ENCODE peak calls at places on chromosomes 2 and 18, in six cellular contexts. One of them, this sample, is unnamed.

GRCh38 chr2:100321881-100322820 is at the start of gene LONRF2:
- DNase-seq in thyroid gland: peak
- DNase-seq in fibroblast of lung: peak
- DNase-seq in Panc1: no peak
- DNase-seq in breast epithelium: peak
- DNase-seq in cardiac muscle cell: peak
- DNase-seq in this sample: peak

GRCh38 chr18:25262920-25263319 is 89.0 kb downstream of the ZNF521 start:
- DNase-seq in breast epithelium: no peak
- DNase-seq in thyroid gland: no peak
- DNase-seq in fibroblast of lung: peak
- DNase-seq in cardiac muscle cell: no peak
- DNase-seq in Panc1: no peak
- DNase-seq in this sample: peak

GRCh38 chr2:36287363-36288275 is 68.0 kb upstream of the CRIM1 start:
- DNase-seq in cardiac muscle cell: peak
- DNase-seq in breast epithelium: no peak
- DNase-seq in fibroblast of lung: peak
- DNase-seq in Panc1: no peak
- DNase-seq in thyroid gland: no peak
- DNase-seq in this sample: peak

GRCh38 chr2:216698895-216699294 is 3.5 kb upstream of the IGFBP5 start:
- DNase-seq in fibroblast of lung: peak
- DNase-seq in breast epithelium: no peak
- DNase-seq in thyroid gland: no peak
- DNase-seq in cardiac muscle cell: peak
- DNase-seq in Panc1: peak
- DNase-seq in this sample: no peak

GRCh38 chr18:51621103-51621969 is 423.9 kb upstream of the MEX3C start:
- DNase-seq in breast epithelium: peak
- DNase-seq in thyroid gland: peak
- DNase-seq in cardiac muscle cell: peak
- DNase-seq in Panc1: peak
- DNase-seq in fibroblast of lung: peak
- DNase-seq in this sample: peak

GRCh38 chr2:149223472-149224062 is 106.8 kb upstream of the LYPD6 start:
- DNase-seq in fibroblast of lung: no peak
- DNase-seq in breast epithelium: no peak
- DNase-seq in Panc1: no peak
- DNase-seq in thyroid gland: no peak
- DNase-seq in cardiac muscle cell: no peak
- DNase-seq in this sample: no peak

GRCh38 chr18:42268793-42269192 is 313.8 kb downstream of the PIK3C3 start:
- DNase-seq in cardiac muscle cell: no peak
- DNase-seq in breast epithelium: no peak
- DNase-seq in fibroblast of lung: peak
- DNase-seq in Panc1: no peak
- DNase-seq in thyroid gland: no peak
- DNase-seq in this sample: no peak

GRCh38 chr2:2703792-2704191 is 372.7 kb upstream of the MYT1L start:
- DNase-seq in cardiac muscle cell: no peak
- DNase-seq in thyroid gland: no peak
- DNase-seq in fibroblast of lung: no peak
- DNase-seq in Panc1: no peak
- DNase-seq in breast epithelium: no peak
- DNase-seq in this sample: no peak

GRCh38 chr2:207473203-207473865 is 56.4 kb upstream of the CREB1 start:
- DNase-seq in thyroid gland: peak
- DNase-seq in Panc1: no peak
- DNase-seq in fibroblast of lung: peak
- DNase-seq in breast epithelium: no peak
- DNase-seq in cardiac muscle cell: peak
- DNase-seq in this sample: peak

GRCh38 chr2:15177103-15177502 is 384.0 kb downstream of the NBAS start:
- DNase-seq in cardiac muscle cell: peak
- DNase-seq in thyroid gland: no peak
- DNase-seq in Panc1: no peak
- DNase-seq in fibroblast of lung: peak
- DNase-seq in breast epithelium: no peak
- DNase-seq in this sample: peak

GRCh38 chr2:201809633-201810032 is 3.3 kb downstream of the CDK15 start:
- DNase-seq in Panc1: no peak
- DNase-seq in thyroid gland: no peak
- DNase-seq in breast epithelium: no peak
- DNase-seq in cardiac muscle cell: no peak
- DNase-seq in fibroblast of lung: no peak
- DNase-seq in this sample: no peak

GRCh38 chr2:201810592-201810991 is 4.3 kb downstream of the CDK15 start:
- DNase-seq in cardiac muscle cell: no peak
- DNase-seq in Panc1: no peak
- DNase-seq in thyroid gland: no peak
- DNase-seq in fibroblast of lung: no peak
- DNase-seq in breast epithelium: no peak
- DNase-seq in this sample: no peak

GRCh38 chr2:201807452-201807980 is 1.2 kb downstream of the CDK15 start:
- DNase-seq in fibroblast of lung: peak
- DNase-seq in thyroid gland: peak
- DNase-seq in Panc1: no peak
- DNase-seq in cardiac muscle cell: peak
- DNase-seq in breast epithelium: no peak
- DNase-seq in this sample: peak

GRCh38 chr2:201808070-201808469 is 1.7 kb downstream of the CDK15 start:
- DNase-seq in thyroid gland: no peak
- DNase-seq in fibroblast of lung: no peak
- DNase-seq in Panc1: no peak
- DNase-seq in cardiac muscle cell: no peak
- DNase-seq in breast epithelium: no peak
- DNase-seq in this sample: no peak

DNA sequence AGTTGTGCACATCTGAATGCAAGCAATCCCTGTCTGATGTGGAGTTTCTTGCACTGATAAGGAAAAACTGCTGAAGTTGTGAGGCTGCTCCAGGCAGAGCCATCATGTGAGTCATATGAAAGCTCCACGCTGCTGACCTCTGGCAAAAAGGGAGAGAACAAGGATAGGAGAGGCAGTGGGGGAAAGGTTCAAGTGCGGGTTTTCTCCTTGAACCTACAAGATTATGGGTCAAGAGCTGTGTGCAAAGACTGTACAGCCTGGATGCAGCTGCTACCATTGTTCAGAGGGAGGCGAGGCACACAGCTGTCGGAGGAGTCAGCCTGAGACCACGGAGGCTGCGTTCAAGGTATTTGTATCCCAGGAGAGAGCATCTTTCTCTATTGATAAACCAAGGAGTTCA is at the start of gene CDK15:
- DNase-seq in cardiac muscle cell: peak
- DNase-seq in thyroid gland: no peak
- DNase-seq in Panc1: no peak
- DNase-seq in fibroblast of lung: peak
- DNase-seq in breast epithelium: no peak
- DNase-seq in this sample: peak
- H3K4me3 ChIP-seq in cardiac muscle cell: no peak
- H3K4me3 ChIP-seq in thyroid gland: no peak
- H3K4me3 ChIP-seq in Panc1: no peak
- H3K4me3 ChIP-seq in fibroblast of lung: peak
- H3K4me3 ChIP-seq in breast epithelium: peak
- H3K4me3 ChIP-seq in this sample: peak

GRCh38 chr2:199596549-199596948 is 138.8 kb upstream of the SATB2 start:
- DNase-seq in fibroblast of lung: no peak
- DNase-seq in breast epithelium: no peak
- DNase-seq in cardiac muscle cell: peak
- DNase-seq in Panc1: peak
- DNase-seq in thyroid gland: no peak
- DNase-seq in this sample: peak
- TF ChIP-seq CTCF in fibroblast of lung: peak
- TF ChIP-seq CTCF in breast epithelium: no peak
- TF ChIP-seq CTCF in cardiac muscle cell: peak
- TF ChIP-seq CTCF in Panc1: peak
- TF ChIP-seq CTCF in thyroid gland: no peak
- TF ChIP-seq CTCF in this sample: peak

GRCh38 chr2:172279214-172279613 is 148.2 kb upstream of the ITGA6 start:
- DNase-seq in fibroblast of lung: no peak
- DNase-seq in Panc1: no peak
- DNase-seq in cardiac muscle cell: no peak
- DNase-seq in thyroid gland: no peak
- DNase-seq in breast epithelium: no peak
- DNase-seq in this sample: no peak
- H3K4me3 ChIP-seq in fibroblast of lung: no peak
- H3K4me3 ChIP-seq in Panc1: no peak
- H3K4me3 ChIP-seq in cardiac muscle cell: no peak
- H3K4me3 ChIP-seq in thyroid gland: no peak
- H3K4me3 ChIP-seq in breast epithelium: no peak
- H3K4me3 ChIP-seq in this sample: no peak

GRCh38 chr2:235981629-235982028 is 186.6 kb downstream of the GBX2 start:
- DNase-seq in Panc1: no peak
- DNase-seq in breast epithelium: no peak
- DNase-seq in cardiac muscle cell: no peak
- DNase-seq in thyroid gland: no peak
- DNase-seq in fibroblast of lung: no peak
- DNase-seq in this sample: no peak
- TF ChIP-seq CTCF in Panc1: no peak
- TF ChIP-seq CTCF in breast epithelium: no peak
- TF ChIP-seq CTCF in cardiac muscle cell: no peak
- TF ChIP-seq CTCF in thyroid gland: no peak
- TF ChIP-seq CTCF in fibroblast of lung: no peak
- TF ChIP-seq CTCF in this sample: no peak

GRCh38 chr18:5556317-5556974 is 12.6 kb upstream of the EPB41L3 start:
- DNase-seq in breast epithelium: no peak
- DNase-seq in Panc1: no peak
- DNase-seq in fibroblast of lung: peak
- DNase-seq in thyroid gland: no peak
- DNase-seq in cardiac muscle cell: peak
- DNase-seq in this sample: no peak
- H3K4me3 ChIP-seq in breast epithelium: no peak
- H3K4me3 ChIP-seq in Panc1: no peak
- H3K4me3 ChIP-seq in fibroblast of lung: no peak
- H3K4me3 ChIP-seq in thyroid gland: no peak
- H3K4me3 ChIP-seq in cardiac muscle cell: no peak
- H3K4me3 ChIP-seq in this sample: no peak

DNA sequence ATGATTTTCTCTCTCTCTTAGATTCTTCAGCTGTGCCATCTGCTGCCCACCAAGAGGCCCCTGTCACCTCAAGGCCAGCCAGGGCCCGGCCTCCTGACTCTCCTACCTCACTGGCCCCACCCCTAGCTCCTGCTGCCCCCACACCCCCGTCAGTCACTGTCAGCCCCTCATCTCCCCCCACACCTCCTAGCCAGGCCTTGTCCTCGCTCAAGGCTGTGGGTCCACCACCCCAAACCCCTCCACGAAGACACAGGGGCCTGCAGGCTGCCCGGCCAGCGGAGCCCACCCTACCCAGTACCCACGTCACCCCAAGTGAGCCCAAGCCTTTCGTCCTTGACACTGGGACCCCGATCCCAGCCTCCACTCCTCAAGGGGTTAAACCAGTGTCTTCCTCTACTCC is 9.4 kb upstream of the GMPPA start:
- DNase-seq in thyroid gland: no peak
- DNase-seq in Panc1: no peak
- DNase-seq in breast epithelium: no peak
- DNase-seq in fibroblast of lung: no peak
- DNase-seq in cardiac muscle cell: no peak
- DNase-seq in this sample: no peak
- TF ChIP-seq CTCF in thyroid gland: no peak
- TF ChIP-seq CTCF in Panc1: no peak
- TF ChIP-seq CTCF in breast epithelium: no peak
- TF ChIP-seq CTCF in fibroblast of lung: no peak
- TF ChIP-seq CTCF in cardiac muscle cell: no peak
- TF ChIP-seq CTCF in this sample: no peak

GRCh38 chr2:9380702-9381628 is 42.4 kb downstream of the ITGB1BP1 start:
- DNase-seq in thyroid gland: no peak
- DNase-seq in Panc1: peak
- DNase-seq in cardiac muscle cell: peak
- DNase-seq in fibroblast of lung: peak
- DNase-seq in breast epithelium: no peak
- DNase-seq in this sample: peak
- H3K4me3 ChIP-seq in thyroid gland: no peak
- H3K4me3 ChIP-seq in Panc1: peak
- H3K4me3 ChIP-seq in cardiac muscle cell: no peak
- H3K4me3 ChIP-seq in fibroblast of lung: no peak
- H3K4me3 ChIP-seq in breast epithelium: no peak
- H3K4me3 ChIP-seq in this sample: no peak

GRCh38 chr2:231223001-231223375 is 24.6 kb downstream of the ARMC9 start:
- DNase-seq in Panc1: no peak
- DNase-seq in cardiac muscle cell: no peak
- DNase-seq in breast epithelium: no peak
- DNase-seq in fibroblast of lung: no peak
- DNase-seq in thyroid gland: no peak
- DNase-seq in this sample: no peak
- TF ChIP-seq CTCF in Panc1: no peak
- TF ChIP-seq CTCF in cardiac muscle cell: no peak
- TF ChIP-seq CTCF in breast epithelium: no peak
- TF ChIP-seq CTCF in fibroblast of lung: no peak
- TF ChIP-seq CTCF in thyroid gland: no peak
- TF ChIP-seq CTCF in this sample: no peak

GRCh38 chr2:168798888-168799410 is 3.5 kb upstream of the NOSTRIN start:
- DNase-seq in fibroblast of lung: no peak
- DNase-seq in thyroid gland: peak
- DNase-seq in Panc1: no peak
- DNase-seq in cardiac muscle cell: no peak
- DNase-seq in breast epithelium: no peak
- DNase-seq in this sample: no peak

GRCh38 chr2:168801456-168801855 is 981 bp upstream of the NOSTRIN start:
- DNase-seq in thyroid gland: peak
- DNase-seq in breast epithelium: no peak
- DNase-seq in Panc1: no peak
- DNase-seq in cardiac muscle cell: no peak
- DNase-seq in fibroblast of lung: no peak
- DNase-seq in this sample: no peak

GRCh38 chr2:168802825-168803726 is 639 bp downstream of the NOSTRIN start:
- DNase-seq in thyroid gland: peak
- DNase-seq in cardiac muscle cell: no peak
- DNase-seq in breast epithelium: no peak
- DNase-seq in fibroblast of lung: no peak
- DNase-seq in Panc1: no peak
- DNase-seq in this sample: no peak

GRCh38 chr2:168804214-168804613 is 1.8 kb downstream of the NOSTRIN start:
- DNase-seq in thyroid gland: peak
- DNase-seq in breast epithelium: no peak
- DNase-seq in fibroblast of lung: no peak
- DNase-seq in Panc1: no peak
- DNase-seq in cardiac muscle cell: no peak
- DNase-seq in this sample: no peak

GRCh38 chr2:168801961-168802824 is at the start of gene NOSTRIN:
- DNase-seq in cardiac muscle cell: peak
- DNase-seq in breast epithelium: peak
- DNase-seq in fibroblast of lung: peak
- DNase-seq in Panc1: no peak
- DNase-seq in thyroid gland: no peak
- DNase-seq in this sample: no peak
- H3K4me3 ChIP-seq in cardiac muscle cell: no peak
- H3K4me3 ChIP-seq in breast epithelium: peak
- H3K4me3 ChIP-seq in fibroblast of lung: peak
- H3K4me3 ChIP-seq in Panc1: no peak
- H3K4me3 ChIP-seq in thyroid gland: no peak
- H3K4me3 ChIP-seq in this sample: no peak

DNA sequence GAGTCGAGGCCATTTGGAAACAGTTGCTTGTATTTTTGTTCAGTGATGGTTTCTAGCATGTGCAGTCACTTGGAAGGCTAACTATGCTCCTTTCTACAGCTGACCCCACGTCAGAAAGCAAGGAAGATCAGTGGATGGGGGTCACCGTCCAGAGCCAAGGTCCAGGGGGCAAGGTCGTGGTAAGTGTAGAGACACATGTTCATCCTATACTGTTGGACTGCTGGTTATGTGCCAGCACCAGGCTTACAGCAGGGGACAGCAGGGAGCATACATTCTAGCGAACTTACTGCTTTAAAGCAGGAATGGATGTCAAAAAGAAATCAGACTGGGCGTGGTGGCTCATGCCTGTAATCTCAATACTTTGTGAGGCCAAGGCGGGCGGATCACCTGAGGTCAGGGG is 40.0 kb downstream of the ITGA6 start:
- DNase-seq in breast epithelium: no peak
- DNase-seq in thyroid gland: no peak
- DNase-seq in cardiac muscle cell: no peak
- DNase-seq in fibroblast of lung: no peak
- DNase-seq in Panc1: no peak
- DNase-seq in this sample: no peak
- TF ChIP-seq CTCF in breast epithelium: no peak
- TF ChIP-seq CTCF in thyroid gland: no peak
- TF ChIP-seq CTCF in cardiac muscle cell: peak
- TF ChIP-seq CTCF in fibroblast of lung: no peak
- TF ChIP-seq CTCF in Panc1: peak
- TF ChIP-seq CTCF in this sample: peak

This sample was measured in foreskin fibroblast.